ENCODE peak calls at places on chromosomes 7 and 10, in five cellular contexts. K is lower lobe of right lung; D is right cardiac atrium; L is CD8-positive, alpha-beta memory T cell; X is thoracic aorta. Z is an unnamed sample. For H3K4me1, the result is how much of the 10 kb centered on the place peaks cover.

GRCh38 chr10:125064681-125065492 is 95.5 kb downstream of the CTBP2 start:
- DNase-seq in D (peak), X (no peak), L (no peak), K (no peak), Z (no peak)

GRCh38 chr10:70549962-70550845 is 52.3 kb downstream of the PRF1 start:
- DNase-seq in L (peak), D (peak), X (no peak), K (peak), Z (peak)

GRCh38 chr10:113547426-113547825 is 5.4 kb upstream of the HABP2 start:
- DNase-seq in D (no peak), L (no peak), X (no peak), K (no peak), Z (no peak)

GRCh38 chr10:87585565-87586514 is 73.8 kb upstream of the PAPSS2 start:
- DNase-seq in X (no peak), L (no peak), D (no peak), K (no peak), Z (no peak)

GRCh38 chr10:15015451-15015850 is 28.3 kb upstream of the OLAH start:
- DNase-seq in L (no peak), D (no peak), K (no peak), X (no peak), Z (no peak)

GRCh38 chr7:103859699-103860098 is 129.8 kb downstream of the RELN start:
- DNase-seq in K (no peak), X (no peak), D (no peak), L (no peak), Z (no peak)

GRCh38 chr7:158268851-158269535 is 318.6 kb downstream of the PTPRN2 start:
- DNase-seq in X (no peak), D (no peak), K (no peak), L (no peak), Z (no peak)

GRCh38 chr7:29330136-29330535 is 135.6 kb downstream of the CHN2 start:
- DNase-seq in K (no peak), D (no peak), L (no peak), X (no peak), Z (no peak)

GRCh38 chr10:12445701-12446334 is 96.5 kb downstream of the CAMK1D start:
- DNase-seq in L (no peak), D (no peak), X (no peak), K (no peak), Z (no peak)

GRCh38 chr10:116767235-116767634 is 24.9 kb upstream of the HSPA12A start:
- DNase-seq in L (no peak), D (peak), K (no peak), X (no peak), Z (no peak)

DNA sequence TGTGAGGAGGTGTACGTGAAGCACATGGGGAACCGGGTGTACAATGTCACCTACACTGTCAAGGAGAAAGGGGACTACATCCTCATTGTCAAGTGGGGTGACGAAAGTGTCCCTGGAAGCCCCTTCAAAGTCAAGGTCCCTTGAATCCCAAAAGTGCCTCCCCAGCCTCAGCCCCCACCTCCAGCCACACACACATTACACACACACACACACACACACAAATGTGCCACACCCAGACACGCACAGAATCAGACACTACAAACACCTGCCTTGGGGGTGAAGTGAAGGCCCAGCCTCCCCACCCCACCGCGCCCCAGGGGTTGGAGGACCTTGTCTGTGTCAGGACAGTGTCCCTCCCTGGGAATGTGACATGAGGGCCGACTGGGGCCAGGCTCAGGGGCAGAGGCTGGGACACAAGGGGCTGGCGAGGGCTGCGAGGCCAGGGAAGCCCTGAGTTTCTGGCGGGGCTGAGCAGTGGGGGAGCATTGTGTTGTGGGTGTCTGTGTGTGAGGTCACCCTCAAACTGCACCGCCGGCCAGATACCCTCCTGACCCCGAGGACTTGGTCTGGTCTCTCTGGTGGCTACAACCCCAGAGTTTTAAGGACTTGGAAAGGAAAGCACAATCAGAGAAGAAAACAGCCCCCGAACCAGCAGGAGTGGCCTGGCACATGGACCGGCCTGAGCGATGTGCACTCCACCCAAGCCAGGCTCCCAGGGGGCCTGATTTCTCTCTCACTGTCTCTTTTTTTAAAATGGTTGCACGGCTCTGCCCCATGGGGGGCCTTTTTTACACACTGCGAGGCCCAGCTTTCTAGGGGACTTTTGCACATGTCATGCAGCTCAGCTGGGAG is 4.0 kb upstream of the ATP6V1F start:
- DNase-seq in D (peak), K (no peak), L (no peak), X (no peak), Z (no peak)
- H3K27ac ChIP-seq in D (peak), K (no peak), L (no peak), X (peak), Z (no peak)

GRCh38 chr10:132194726-132195125 is 8.0 kb downstream of the DPYSL4 start:
- DNase-seq in L (no peak), K (peak), X (no peak), D (peak), Z (no peak)
- H3K4me1 ChIP-seq in L (under half), K (under half), X (under half), D (under half), Z (under half)

DNA sequence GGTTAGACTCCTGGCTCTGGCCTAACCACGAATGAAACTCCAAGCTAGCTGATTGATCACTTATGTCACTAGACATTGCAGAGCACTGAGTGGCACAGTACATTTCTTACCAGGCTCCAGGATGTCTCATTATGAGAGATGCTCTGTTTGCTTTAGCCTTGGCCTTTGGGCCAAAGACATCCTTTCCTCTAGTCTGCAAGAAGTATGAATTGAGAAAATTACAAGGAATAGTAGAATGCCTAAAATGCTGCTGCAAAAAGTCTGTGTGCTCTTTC is 303.6 kb downstream of the PRKG1 start:
- DNase-seq in D (no peak), L (no peak), X (no peak), K (no peak), Z (no peak)
- H3K4me3 ChIP-seq in D (no peak), L (no peak), X (no peak), K (no peak), Z (no peak)

DNA sequence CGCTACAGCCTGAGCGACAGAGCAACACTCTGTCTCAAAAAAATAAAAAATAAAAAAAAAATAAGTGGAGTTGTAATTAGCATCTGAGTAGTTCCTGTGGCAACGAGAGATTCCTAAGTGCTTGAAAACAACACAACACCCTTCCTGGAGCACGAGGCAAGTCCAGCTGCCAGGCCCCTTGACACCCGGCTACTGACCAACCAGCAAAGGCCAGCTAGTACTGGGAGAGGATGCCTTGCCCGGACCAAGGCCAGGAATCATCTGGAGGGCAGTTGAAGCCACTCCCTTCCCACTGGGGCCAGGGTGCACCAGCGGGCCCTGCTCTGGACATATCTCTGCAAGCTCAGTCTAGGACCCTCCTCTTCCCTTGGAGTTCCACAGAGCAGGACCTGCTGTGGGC is 536 bp downstream of the C10orf105 start:
- DNase-seq in L (no peak), X (no peak), D (peak), K (no peak), Z (no peak)
- H3K27ac ChIP-seq in L (no peak), X (no peak), D (peak), K (peak), Z (no peak)